ENCODE peak calls at places on chromosomes 3 and 15, in seven cellular contexts. Y, Q, H, X, B, T and A are unnamed samples.

GRCh38 chr15:83904107-83904720 is 250.3 kb downstream of the ADAMTSL3 start:
- DNase-seq in Y (no peak), Q (peak; percentile 4), H (peak; percentile 71), X (no peak), B (no peak), T (no peak), A (no peak)

GRCh38 chr3:22089284-22089683 is 338.3 kb upstream of the ZNF385D start:
- DNase-seq in Y (peak; percentile 19), Q (peak; percentile 16), H (no peak), X (peak; percentile 42), B (no peak), T (peak; percentile 38), A (peak; percentile 45)

GRCh38 chr15:31130576-31131237 is 29.2 kb upstream of the TRPM1 start:
- DNase-seq in Y (no peak), Q (no peak), H (no peak), X (no peak), B (no peak), T (no peak), A (no peak)

GRCh38 chr15:40549894-40550293 is 14.9 kb downstream of the CCDC32 start:
- DNase-seq in Y (peak; percentile 64), Q (no peak), H (no peak), X (peak; percentile 85), B (no peak), T (no peak), A (no peak)

GRCh38 chr3:124800511-124801374 is 70.5 kb downstream of the UMPS start:
- DNase-seq in Y (peak; percentile 83), Q (peak; percentile 11), H (no peak), X (no peak), B (no peak), T (no peak), A (no peak)

GRCh38 chr3:60953406-60953805 is 297.8 kb downstream of the FHIT start:
- DNase-seq in Y (no peak), Q (no peak), H (no peak), X (no peak), B (no peak), T (no peak), A (no peak)

GRCh38 chr3:43747641-43748040 is 56.9 kb downstream of the ABHD5 start:
- DNase-seq in Y (no peak), Q (peak; percentile 84), H (no peak), X (no peak), B (no peak), T (no peak), A (no peak)

GRCh38 chr15:88243895-88244787 is 12.4 kb downstream of the NTRK3 start:
- DNase-seq in Y (no peak), Q (peak; percentile 50), H (no peak), X (no peak), B (no peak), T (peak; percentile 68), A (peak; percentile 56)

GRCh38 chr3:74009961-74010859 is 385.5 kb upstream of the PDZRN3 start:
- DNase-seq in Y (no peak), Q (no peak), H (no peak), X (no peak), B (no peak), T (peak; percentile 12), A (peak; percentile 39)

GRCh38 chr3:45927881-45928280 is 15.4 kb upstream of the CXCR6 start:
- DNase-seq in Y (no peak), Q (peak; percentile 63), H (no peak), X (no peak), B (no peak), T (no peak), A (no peak)

GRCh38 chr3:4306091-4306490 is 2.9 kb downstream of the SETMAR start:
- DNase-seq in Y (no peak), Q (no peak), H (no peak), X (no peak), B (no peak), T (no peak), A (no peak)

GRCh38 chr3:165683947-165684346 is 153.3 kb downstream of the BCHE start:
- DNase-seq in Y (no peak), Q (peak; percentile 24), H (no peak), X (no peak), B (no peak), T (no peak), A (no peak)

GRCh38 chr3:150236683-150237082 is 171.4 kb upstream of the TSC22D2 start:
- DNase-seq in Y (no peak), Q (peak; percentile 76), H (no peak), X (no peak), B (no peak), T (no peak), A (no peak)

GRCh38 chr3:157027861-157028745 is 131.8 kb downstream of the CCNL1 start:
- DNase-seq in Y (no peak), Q (no peak), H (no peak), X (no peak), B (no peak), T (no peak), A (no peak)

GRCh38 chr15:80778964-80779657 is at the start of gene CEMIP:
- DNase-seq in Y (peak; percentile 86), Q (peak; percentile 77), H (peak; percentile 55), X (no peak), B (peak; percentile 78), T (peak; percentile 89), A (peak; percentile 92)

GRCh38 chr15:66233487-66234415 is 19.8 kb downstream of the MEGF11 start:
- DNase-seq in Y (no peak), Q (peak; percentile 27), H (no peak), X (no peak), B (no peak), T (peak; percentile 61), A (peak; percentile 63)

GRCh38 chr3:156478931-156479330 is 76.0 kb downstream of the SSR3 start:
- DNase-seq in Y (no peak), Q (no peak), H (no peak), X (no peak), B (no peak), T (no peak), A (no peak)

GRCh38 chr15:28955686-28956421 is 70.1 kb downstream of the APBA2 start:
- DNase-seq in Y (no peak), Q (peak; percentile 86), H (no peak), X (no peak), B (no peak), T (no peak), A (no peak)

GRCh38 chr3:175107231-175107630 is 248.1 kb downstream of the NAALADL2 start:
- DNase-seq in Y (no peak), Q (no peak), H (peak; percentile 55), X (no peak), B (no peak), T (peak; percentile 8), A (peak; percentile 13)

GRCh38 chr15:89649716-89650115 is 5.6 kb downstream of the KIF7 start:
- DNase-seq in Y (no peak), Q (no peak), H (no peak), X (no peak), B (no peak), T (no peak), A (no peak)

GRCh38 chr3:4885322-4885721 is 93.9 kb upstream of the BHLHE40 start:
- DNase-seq in Y (no peak), Q (no peak), H (no peak), X (no peak), B (no peak), T (no peak), A (no peak)

GRCh38 chr3:53089511-53089910 is 40.7 kb downstream of the RFT1 start:
- DNase-seq in Y (no peak), Q (no peak), H (no peak), X (no peak), B (no peak), T (no peak), A (no peak)

GRCh38 chr3:151835751-151836550 is 22.0 kb downstream of the AADAC start:
- DNase-seq in Y (peak; percentile 16), Q (peak; percentile 13), H (peak; percentile 8), X (no peak), B (no peak), T (peak; percentile 25), A (peak; percentile 6)

GRCh38 chr3:172098698-172099494 is 59.5 kb downstream of the FNDC3B start:
- DNase-seq in Y (peak; percentile 82), Q (no peak), H (no peak), X (no peak), B (no peak), T (peak; percentile 42), A (peak; percentile 59)

GRCh38 chr15:45112143-45112591 is 1.8 kb downstream of the DUOX2 start:
- DNase-seq in Y (no peak), Q (no peak), H (no peak), X (no peak), B (no peak), T (no peak), A (no peak)

GRCh38 chr3:127985655-127986225 is 66.5 kb upstream of the SEC61A1 start:
- DNase-seq in Y (no peak), Q (no peak), H (no peak), X (no peak), B (no peak), T (no peak), A (no peak)

GRCh38 chr3:40055956-40056355 is 246.5 kb downstream of the MYRIP start:
- DNase-seq in Y (no peak), Q (no peak), H (no peak), X (no peak), B (no peak), T (no peak), A (no peak)

GRCh38 chr3:169879013-169879412 is 9.3 kb upstream of the LRRC31 start:
- DNase-seq in Y (no peak), Q (no peak), H (no peak), X (no peak), B (no peak), T (no peak), A (no peak)

GRCh38 chr3:11077466-11077865 is 76.8 kb upstream of the HRH1 start:
- DNase-seq in Y (no peak), Q (peak; percentile 46), H (peak; percentile 42), X (no peak), B (no peak), T (no peak), A (no peak)

GRCh38 chr3:71784914-71785593 is at the start of gene PROK2:
- DNase-seq in Y (peak; percentile 56), Q (no peak), H (no peak), X (no peak), B (no peak), T (peak; percentile 57), A (peak; percentile 76)

GRCh38 chr3:111547645-111548044 is 5.6 kb downstream of the CD96 start:
- DNase-seq in Y (no peak), Q (no peak), H (no peak), X (no peak), B (no peak), T (no peak), A (no peak)

GRCh38 chr3:47158208-47158607 is 5.7 kb downstream of the SETD2 start:
- DNase-seq in Y (no peak), Q (no peak), H (no peak), X (no peak), B (no peak), T (no peak), A (no peak)

GRCh38 chr15:55715355-55716076 is 27.4 kb downstream of the PRTG start:
- DNase-seq in Y (no peak), Q (peak; percentile 26), H (no peak), X (no peak), B (no peak), T (peak; percentile 65), A (peak; percentile 76)